ENCODE peak calls at places on chromosomes 5 and 9, in seven cellular contexts. H is psoas muscle; A is activated naive CD4-positive, alpha-beta T cell treated with anti-CD3 and anti-CD28 coated beads, Interleukin-2, amount 50 U/mL, for 72 hours; W is mucosa of descending colon; Q is pancreas; P is left cardiac atrium; B is right cardiac atrium. I is an unnamed sample.

GRCh38 chr9:36993933-36994764 is 39.9 kb downstream of the PAX5 start:
- ATAC-seq in B (no peak), H (no peak), Q (no peak), P (peak), W (peak), A (no peak), I (no peak)

GRCh38 chr5:57681942-57682341 is 199.3 kb upstream of the ACTBL2 start:
- ATAC-seq in H (no peak), P (no peak), W (no peak), B (no peak), Q (no peak), A (no peak), I (no peak)

GRCh38 chr5:150484964-150485769 is 22.8 kb upstream of the NDST1 start:
- ATAC-seq in B (peak), A (no peak), W (no peak), Q (peak), H (no peak), P (no peak), I (no peak)

GRCh38 chr5:99879791-99880511 is 655.2 kb upstream of the FAM174A start:
- ATAC-seq in H (no peak), P (no peak), W (no peak), Q (no peak), A (no peak), B (no peak), I (no peak)

GRCh38 chr9:115132648-115133047 is 14.7 kb upstream of the TNC start:
- ATAC-seq in Q (no peak), A (no peak), B (peak), H (no peak), P (no peak), W (peak), I (no peak)

GRCh38 chr9:14089051-14089798 is 224.7 kb downstream of the NFIB start:
- ATAC-seq in A (no peak), H (peak), W (no peak), P (no peak), Q (peak), B (peak), I (no peak)

GRCh38 chr9:22238809-22239684 is 207.6 kb upstream of the DMRTA1 start:
- ATAC-seq in H (no peak), W (peak), Q (peak), A (peak), B (no peak), P (no peak), I (no peak)

GRCh38 chr9:135297716-135298075 is 181.9 kb upstream of the PPP1R26 start:
- ATAC-seq in B (no peak), H (no peak), W (no peak), A (no peak), Q (peak), P (no peak), I (no peak)

GRCh38 chr5:134586866-134587524 is 45.6 kb downstream of the SAR1B start:
- ATAC-seq in P (peak), A (peak), W (peak), Q (peak), H (peak), B (peak), I (peak)

GRCh38 chr5:146425023-146425422 is 22.1 kb upstream of the TCERG1 start:
- ATAC-seq in W (no peak), A (no peak), B (no peak), P (no peak), H (no peak), Q (no peak), I (no peak)

GRCh38 chr9:109098221-109098959 is 21.4 kb downstream of the TMEM245 start:
- ATAC-seq in Q (peak), H (peak), B (peak), W (no peak), A (no peak), P (peak), I (no peak)

GRCh38 chr9:16150501-16150900 is 597.7 kb downstream of the CCDC171 start:
- ATAC-seq in W (no peak), H (peak), B (no peak), P (no peak), Q (no peak), A (no peak), I (no peak)

GRCh38 chr5:56155992-56156584 is 77.0 kb downstream of the ANKRD55 start:
- ATAC-seq in P (peak), B (peak), Q (no peak), H (no peak), W (peak), A (no peak), I (no peak)

GRCh38 chr5:93899026-93899600 is 157.7 kb upstream of the POU5F2 start:
- ATAC-seq in P (no peak), W (no peak), H (no peak), Q (no peak), B (no peak), A (no peak), I (no peak)

GRCh38 chr5:139667001-139667729 is 19.0 kb downstream of the CXXC5 start:
- ATAC-seq in H (no peak), W (no peak), Q (no peak), P (no peak), B (no peak), A (no peak), I (peak)

GRCh38 chr9:129867138-129868032 is 32.1 kb downstream of the USP20 start:
- ATAC-seq in B (no peak), P (no peak), W (no peak), Q (no peak), A (no peak), H (no peak), I (no peak)

I was measured in activated T-helper 17 cell treated with anti-CD3 and anti-CD28 coated beads, Interleukin-2, amount 50 U/mL, for 72 hours.